ENCODE peak calls at places on chromosomes 2 and 18, in nine cellular contexts. U, W, P, F, D, J, N, I and M are unnamed samples.

GRCh38 chr2:168323456-168324058 is 76.2 kb upstream of the STK39 start:
- DNase-seq in D (no peak), F (peak; percentile 51), J (no peak), W (no peak), N (no peak), U (no peak), I (no peak), P (no peak), M (no peak)

GRCh38 chr18:58015045-58015444 is 29.0 kb upstream of the NEDD4L start:
- DNase-seq in F (no peak), P (no peak), N (no peak), U (no peak), J (no peak), W (peak; percentile 71), I (no peak), D (no peak), M (no peak)

GRCh38 chr2:115299207-115299606 is 856.8 kb downstream of the DPP10 start:
- DNase-seq in I (no peak), W (no peak), F (no peak), U (no peak), D (no peak), N (no peak), J (no peak), P (no peak), M (no peak)

GRCh38 chr2:237291138-237291792 is 122.7 kb downstream of the COL6A3 start:
- DNase-seq in W (no peak), I (peak; percentile 14), D (peak; percentile 81), P (peak; percentile 87), J (peak; percentile 63), N (peak; percentile 89), F (peak; percentile 42), U (no peak), M (peak; percentile 81)

GRCh38 chr2:128420776-128421175 is 102.1 kb upstream of the HS6ST1 start:
- DNase-seq in F (no peak), J (no peak), D (no peak), U (no peak), P (peak; percentile 57), N (no peak), I (no peak), W (no peak), M (no peak)

GRCh38 chr2:20187331-20187730 is 37.6 kb downstream of the SDC1 start:
- DNase-seq in I (no peak), J (no peak), N (no peak), U (no peak), D (no peak), F (no peak), P (no peak), W (no peak), M (no peak)

GRCh38 chr2:99883356-99883867 is 259.0 kb downstream of the AFF3 start:
- DNase-seq in F (no peak), P (no peak), U (no peak), I (no peak), D (no peak), W (no peak), J (no peak), N (no peak), M (no peak)

GRCh38 chr2:240645346-240646060 is 20.2 kb downstream of the GPR35 start:
- DNase-seq in N (no peak), W (no peak), P (peak; percentile 22), U (no peak), D (no peak), F (no peak), J (no peak), I (no peak), M (no peak)

GRCh38 chr2:234292205-234292954 is 204.5 kb downstream of the ARL4C start:
- DNase-seq in J (no peak), U (peak; percentile 63), D (no peak), I (no peak), W (peak; percentile 80), P (no peak), N (no peak), F (no peak), M (no peak)

GRCh38 chr2:184599875-184600227 is 1.5 kb downstream of the ZNF804A start:
- DNase-seq in J (no peak), U (no peak), N (no peak), P (no peak), D (no peak), F (no peak), W (no peak), I (no peak), M (no peak)

GRCh38 chr2:39875182-39875913 is 96.3 kb upstream of the THUMPD2 start:
- DNase-seq in U (no peak), J (no peak), D (no peak), I (no peak), W (no peak), P (no peak), N (no peak), F (no peak), M (peak; percentile 86)

GRCh38 chr2:9498210-9498609 is 23.9 kb downstream of the IAH1 start:
- DNase-seq in J (no peak), U (no peak), I (no peak), F (no peak), N (no peak), P (no peak), D (no peak), W (no peak), M (no peak)

GRCh38 chr2:195741191-195741590 is 84.2 kb downstream of the SLC39A10 start:
- DNase-seq in U (no peak), J (no peak), P (no peak), D (no peak), N (no peak), F (no peak), W (no peak), I (no peak), M (no peak)

GRCh38 chr2:33292981-33293586 is 183.4 kb upstream of the RASGRP3 start:
- DNase-seq in W (no peak), D (no peak), N (no peak), F (peak; percentile 2), J (no peak), I (no peak), P (no peak), U (no peak), M (no peak)

DNA sequence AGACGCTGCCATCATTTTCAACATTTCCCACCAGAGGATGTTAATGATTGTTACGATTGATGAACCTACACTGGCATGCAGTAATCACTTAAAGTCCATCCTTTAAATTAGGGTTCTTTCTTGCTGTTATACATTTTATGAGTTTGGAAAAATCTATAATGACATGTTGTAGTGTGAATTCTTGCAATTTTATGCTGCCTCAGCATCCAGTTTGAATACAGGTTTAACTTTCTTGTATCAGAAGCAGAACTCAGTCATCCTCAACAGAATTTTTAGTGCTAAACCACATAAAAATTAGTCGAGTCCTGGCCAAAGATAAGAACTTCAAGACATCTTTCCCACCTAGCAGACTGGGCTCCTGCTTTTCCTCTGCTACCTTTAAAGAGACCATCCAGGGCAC is 303.3 kb downstream of the NUP35 start:
- DNase-seq in W (no peak), D (no peak), P (no peak), F (no peak), I (no peak), U (no peak), J (no peak), N (no peak), M (no peak)
- TF ChIP-seq CTCF in W (no peak), D (no peak), P (no peak), F (no peak), I (no peak), U (no peak), J (no peak), N (no peak), M (no peak)

DNA sequence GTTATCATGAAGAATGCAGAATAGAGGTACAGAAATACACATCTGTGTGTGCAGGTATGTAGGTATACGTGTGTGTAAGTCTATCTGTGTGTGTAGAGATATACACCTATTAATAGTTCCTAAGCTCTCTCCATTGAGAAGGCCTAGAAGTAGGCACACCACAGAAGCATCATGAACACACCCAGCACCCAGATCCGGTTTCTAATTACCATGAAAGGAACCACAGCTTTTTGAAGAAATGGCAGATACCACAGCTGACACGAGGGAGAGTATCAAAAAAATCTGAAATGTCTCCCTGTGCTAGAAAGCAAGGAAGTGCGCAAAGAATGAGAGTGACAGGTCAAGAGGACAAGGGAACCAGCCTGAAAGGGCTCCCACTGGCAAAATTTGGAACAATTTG is 27.7 kb upstream of the AP1S3 start:
- DNase-seq in N (no peak), F (no peak), U (no peak), I (no peak), W (no peak), P (no peak), J (no peak), D (no peak), M (no peak)
- TF ChIP-seq REST in N (no peak), F (no peak), U (no peak), I (no peak), W (no peak), P (no peak), J (no peak), D (no peak), M (no peak)

GRCh38 chr2:103991591-103991990 is 862.3 kb upstream of the POU3F3 start:
- DNase-seq in J (peak; percentile 9), W (no peak), P (peak; percentile 4), U (no peak), F (peak; percentile 62), I (no peak), D (no peak), N (no peak), M (no peak)
- TF ChIP-seq CTCF in J (peak; percentile 40), W (no peak), P (peak; percentile 35), U (peak; percentile 10), F (peak; percentile 60), I (no peak), D (peak; percentile 38), N (no peak), M (peak; percentile 19)

GRCh38 chr2:151841025-151841424 is 12.8 kb upstream of the ARL5A start:
- DNase-seq in P (no peak), J (no peak), I (no peak), F (no peak), W (no peak), U (no peak), N (no peak), D (no peak), M (no peak)

GRCh38 chr2:151843669-151844017 is 15.4 kb upstream of the ARL5A start:
- DNase-seq in N (no peak), J (no peak), D (no peak), F (no peak), P (no peak), W (no peak), U (no peak), I (no peak), M (no peak)

GRCh38 chr2:151842830-151843668 is 14.8 kb upstream of the ARL5A start:
- DNase-seq in F (no peak), I (no peak), D (no peak), N (no peak), J (peak; percentile 94), W (no peak), U (no peak), P (no peak), M (no peak)

GRCh38 chr2:151844217-151844896 is 16.1 kb upstream of the ARL5A start:
- DNase-seq in N (no peak), I (no peak), J (no peak), U (no peak), W (no peak), D (no peak), P (no peak), F (no peak), M (no peak)

DNA sequence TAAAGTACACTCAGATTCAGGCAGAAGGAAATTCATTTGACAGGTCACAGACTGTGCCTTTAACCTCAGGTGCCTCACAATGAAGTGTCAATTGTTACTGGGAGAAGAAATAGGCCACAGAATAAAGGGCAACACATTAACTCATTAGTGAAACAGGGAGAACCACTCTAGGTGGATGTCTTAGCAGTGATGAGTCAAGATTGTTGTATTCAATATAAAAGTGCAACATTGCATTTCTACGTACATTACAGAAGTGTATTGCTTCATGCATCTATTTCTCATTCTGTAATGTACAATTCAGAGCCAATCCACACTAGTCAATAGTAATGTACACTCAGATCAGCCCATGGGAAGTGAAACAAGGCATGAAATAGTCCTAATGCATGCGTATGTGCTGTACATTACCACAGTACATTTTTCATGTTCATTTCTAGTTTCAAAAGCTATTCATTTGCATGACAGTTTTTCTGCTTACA is 12.0 kb upstream of the ARL5A start:
- DNase-seq in P (no peak), F (no peak), N (no peak), D (no peak), U (no peak), I (no peak), W (peak; percentile 82), J (no peak), M (no peak)
- TF ChIP-seq REST in P (no peak), F (no peak), N (no peak), D (no peak), U (no peak), I (no peak), W (no peak), J (no peak), M (no peak)